ENCODE peak calls at places on chromosomes 11 and 22, in ten cellular contexts. L is thoracic aorta; D is esophagus squamous epithelium; Z is IMR-90; Q is mucosa of descending colon; G is Caco-2; A is CD8-positive, alpha-beta T cell; B is tibial nerve; N is PC-3; P is left ventricle myocardium inferior. R is an unnamed sample. For H3K9me3, the result is how much of the 10 kb centered on the place peaks cover.

GRCh38 chr11:130032931-130033330 is 30.3 kb upstream of the PRDM10 start:
- DNase-seq in L (no peak), G (no peak), N (no peak), Q (no peak), D (no peak), A (no peak), Z (no peak), P (no peak), B (no peak), R (no peak)

GRCh38 chr11:69493931-69494821 is 12.7 kb downstream of the LINC01488 start:
- DNase-seq in Q (peak), L (no peak), A (no peak), N (no peak), B (no peak), P (peak), Z (no peak), D (no peak), G (no peak), R (no peak)

GRCh38 chr22:34855471-34855870 is 210.5 kb upstream of the ISX start:
- DNase-seq in L (no peak), Z (no peak), N (no peak), Q (no peak), D (no peak), B (no peak), A (no peak), G (no peak), P (no peak), R (no peak)

GRCh38 chr22:33166206-33166605 is 108.0 kb upstream of the SYN3 start:
- DNase-seq in B (no peak), N (no peak), D (no peak), G (no peak), A (no peak), P (no peak), Z (no peak), Q (no peak), L (no peak), R (no peak)

GRCh38 chr11:64848214-64848778 is 3.8 kb upstream of the CDC42BPG start:
- DNase-seq in G (no peak), Z (no peak), N (no peak), L (no peak), P (no peak), A (no peak), Q (peak), B (no peak), D (no peak), R (no peak)

GRCh38 chr22:22408731-22409696 is 99.5 kb downstream of the ZNF280B start:
- DNase-seq in D (no peak), Q (no peak), P (no peak), B (no peak), A (no peak), L (no peak), Z (peak), G (peak), N (peak), R (peak)

GRCh38 chr11:123474994-123475393 is 44.9 kb downstream of the GRAMD1B start:
- DNase-seq in N (no peak), Q (no peak), L (no peak), P (no peak), A (no peak), D (no peak), Z (peak), B (no peak), G (no peak), R (no peak)

GRCh38 chr22:36323855-36324331 is 63.9 kb downstream of the MYH9 start:
- DNase-seq in N (no peak), P (peak), L (peak), D (no peak), A (peak), B (no peak), Q (peak), Z (no peak), G (no peak), R (no peak)

GRCh38 chr11:2690596-2691354 is 9.0 kb downstream of the KCNQ1OT1 start:
- DNase-seq in Z (no peak), A (no peak), P (no peak), N (no peak), L (no peak), B (no peak), D (no peak), G (no peak), Q (no peak), R (no peak)

GRCh38 chr11:126146454-126147192 is 64.8 kb downstream of the RPUSD4 start:
- DNase-seq in P (no peak), A (no peak), N (no peak), B (no peak), L (no peak), Q (no peak), Z (no peak), G (no peak), D (no peak), R (no peak)

GRCh38 chr11:64498151-64498550 is 92.9 kb upstream of the SLC22A12 start:
- DNase-seq in B (no peak), N (no peak), A (no peak), G (no peak), L (no peak), Q (no peak), P (no peak), Z (no peak), D (no peak), R (no peak)

GRCh38 chr11:86625981-86626380 is 46.4 kb downstream of the ME3 start:
- DNase-seq in Q (no peak), Z (no peak), G (no peak), L (no peak), D (no peak), N (no peak), B (no peak), A (no peak), P (no peak), R (no peak)

GRCh38 chr11:68090706-68091105 is 30.5 kb downstream of the CHKA start:
- DNase-seq in L (no peak), A (no peak), G (no peak), Q (no peak), P (no peak), Z (peak), N (peak), D (no peak), B (no peak), R (no peak)

GRCh38 chr11:60221706-60222105 is 21.2 kb downstream of the MS4A4E start:
- DNase-seq in P (no peak), L (no peak), A (no peak), D (no peak), G (no peak), N (no peak), Z (no peak), Q (no peak), B (no peak), R (no peak)

GRCh38 chr11:40306938-40307548 is 1152.4 kb downstream of the LRRC4C start:
- DNase-seq in B (no peak), D (no peak), Q (no peak), G (peak), P (no peak), A (no peak), L (no peak), Z (peak), N (peak), R (peak)

GRCh38 chr11:120501440-120501839 is 10.1 kb upstream of the GRIK4 start:
- DNase-seq in A (no peak), D (no peak), Z (no peak), B (no peak), G (no peak), L (no peak), Q (no peak), N (no peak), P (no peak), R (no peak)

GRCh38 chr11:121538054-121538453 is 85.3 kb upstream of the SORL1-AS1 start:
- DNase-seq in N (no peak), L (no peak), P (no peak), G (no peak), B (no peak), Q (no peak), Z (no peak), A (no peak), D (no peak), R (peak)

GRCh38 chr11:30586251-30587144 is at the start of gene MPPED2:
- DNase-seq in G (peak), B (no peak), Q (peak), D (no peak), P (peak), Z (no peak), L (no peak), A (no peak), N (no peak), R (peak)

GRCh38 chr11:126319374-126319740 is 15.5 kb downstream of the DCPS start:
- DNase-seq in A (no peak), L (no peak), D (no peak), Z (no peak), P (no peak), Q (no peak), B (no peak), N (no peak), G (no peak), R (no peak)

GRCh38 chr11:107696140-107696539 is 15.7 kb downstream of the SLN start:
- DNase-seq in Z (peak), Q (no peak), N (peak), D (no peak), B (no peak), L (no peak), G (no peak), P (no peak), A (no peak), R (no peak)

GRCh38 chr11:12813371-12814225 is 139.4 kb downstream of the TEAD1 start:
- DNase-seq in L (no peak), Q (no peak), B (no peak), Z (peak), N (peak), D (no peak), P (no peak), A (no peak), G (no peak), R (no peak)

GRCh38 chr11:114377612-114378267 is 22.6 kb downstream of the C11orf71 start:
- DNase-seq in G (no peak), Q (no peak), P (no peak), Z (peak), B (no peak), L (no peak), N (peak), D (no peak), A (no peak), R (no peak)

GRCh38 chr11:45754261-45754709 is 50.7 kb upstream of the SLC35C1 start:
- DNase-seq in B (no peak), G (no peak), D (no peak), N (no peak), Q (no peak), A (no peak), Z (peak), L (no peak), P (peak), R (no peak)

GRCh38 chr11:57460017-57460755 is at the start of gene RTN4RL2:
- DNase-seq in N (peak), Z (peak), G (peak), L (no peak), P (peak), B (no peak), D (no peak), Q (peak), A (no peak), R (no peak)

GRCh38 chr22:50191041-50191740 is 5.5 kb downstream of the TRABD start:
- DNase-seq in P (no peak), D (peak), L (no peak), B (no peak), Q (peak), N (no peak), G (no peak), Z (no peak), A (peak), R (no peak)

DNA sequence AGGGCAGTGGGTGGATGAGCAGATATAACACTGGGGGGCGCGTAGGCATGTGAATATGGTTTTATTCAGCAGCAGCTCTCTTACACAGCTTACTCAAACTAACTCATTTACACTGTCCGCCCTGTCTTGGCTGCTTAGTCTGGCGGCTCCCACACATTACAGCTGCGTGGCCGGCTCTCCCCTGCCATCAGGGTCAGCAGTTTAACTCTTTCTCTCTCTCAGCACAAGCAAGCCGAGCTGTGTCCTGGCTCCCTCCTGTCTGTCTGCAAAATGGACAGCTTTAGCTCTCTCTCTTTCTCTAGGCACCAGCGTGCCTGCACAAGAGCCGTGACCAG is 1310.2 kb upstream of the RAG2 start:
- DNase-seq in Z (no peak), G (no peak), Q (no peak), P (no peak), A (no peak), D (no peak), B (no peak), N (no peak), L (no peak), R (no peak)
- TF ChIP-seq CTCF in Z (no peak), G (no peak), Q (no peak), P (no peak), A (no peak), D (no peak), B (no peak), N (no peak), L (no peak), R (no peak)

GRCh38 chr22:48742191-48742555 is 1085.5 kb downstream of the BRD1 start:
- DNase-seq in N (no peak), Z (no peak), D (no peak), B (no peak), P (no peak), L (no peak), A (no peak), G (no peak), Q (no peak), R (no peak)

GRCh38 chr22:48740086-48740730 is 1087.5 kb downstream of the BRD1 start:
- DNase-seq in N (no peak), D (no peak), Q (peak), B (no peak), Z (no peak), A (no peak), G (no peak), L (no peak), P (no peak), R (no peak)

GRCh38 chr22:48741540-48741939 is 1086.1 kb downstream of the BRD1 start:
- DNase-seq in L (no peak), B (no peak), Z (no peak), N (no peak), G (no peak), Q (peak), A (no peak), D (no peak), P (no peak), R (no peak)

GRCh38 chr22:48739348-48740085 is 1088.2 kb downstream of the BRD1 start:
- DNase-seq in G (no peak), D (no peak), Q (peak), P (no peak), Z (no peak), B (no peak), N (no peak), L (no peak), A (no peak), R (no peak)

DNA sequence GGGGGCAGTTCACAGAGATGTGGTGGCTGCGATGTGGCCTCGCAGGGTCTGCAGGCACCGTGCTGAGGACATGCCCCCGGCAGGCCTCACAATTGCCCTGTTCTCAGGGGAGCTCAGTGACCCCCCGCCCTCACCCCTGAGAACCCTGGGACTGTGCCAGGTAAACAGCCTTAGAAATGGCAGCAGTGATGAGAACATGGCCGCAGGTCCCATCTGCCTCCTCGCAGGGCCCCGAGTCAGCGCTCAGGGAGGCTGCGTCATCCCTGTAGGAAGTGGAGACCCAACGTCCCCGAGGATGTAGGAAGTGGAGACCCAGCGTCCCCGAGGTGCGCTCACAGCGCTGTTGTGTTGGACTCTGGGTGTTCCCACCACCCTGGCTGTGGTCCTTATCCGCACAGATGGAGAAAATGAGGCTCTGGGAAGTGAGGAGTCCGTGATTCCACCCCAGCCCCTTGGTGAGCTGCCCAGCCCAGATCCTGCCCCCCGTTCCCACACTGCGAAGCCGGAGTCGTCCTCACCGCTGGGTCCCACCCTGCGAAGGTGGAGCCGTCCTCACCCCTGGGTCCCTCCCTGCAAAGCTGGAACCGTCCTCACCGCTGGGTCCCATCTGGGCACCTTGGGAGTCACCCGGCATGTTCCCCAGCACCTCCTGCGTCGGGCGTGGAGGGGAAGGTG is 1086.8 kb downstream of the BRD1 start:
- DNase-seq in G (no peak), Q (peak), L (no peak), D (no peak), A (no peak), B (no peak), N (no peak), P (no peak), Z (no peak), R (no peak)
- H3K9me3 ChIP-seq in G (under half), Q (under half), L (under half), D (under half), A (under half), B (under half), N (under half), P (under half), Z (half or more), R (under half)

GRCh38 chr11:44659641-44660040 is 67.1 kb upstream of the TSPAN18 start:
- DNase-seq in N (no peak), P (peak), L (peak), G (no peak), Z (no peak), Q (no peak), D (no peak), B (no peak), A (no peak), R (no peak)

GRCh38 chr11:44661311-44661717 is 65.4 kb upstream of the TSPAN18 start:
- DNase-seq in D (no peak), A (no peak), P (no peak), Z (no peak), G (no peak), N (no peak), L (no peak), Q (no peak), B (no peak), R (no peak)

GRCh38 chr11:44654057-44654456 is 72.7 kb upstream of the TSPAN18 start:
- DNase-seq in A (no peak), L (no peak), N (no peak), Q (no peak), G (no peak), D (no peak), Z (no peak), P (no peak), B (no peak), R (no peak)

GRCh38 chr11:44654596-44654995 is 72.2 kb upstream of the TSPAN18 start:
- DNase-seq in N (no peak), L (no peak), P (no peak), A (no peak), B (no peak), Q (no peak), G (no peak), D (no peak), Z (no peak), R (no peak)

GRCh38 chr11:44658451-44658850 is 68.3 kb upstream of the TSPAN18 start:
- DNase-seq in Q (no peak), G (peak), D (no peak), P (no peak), B (no peak), L (no peak), A (no peak), Z (peak), N (peak), R (peak)
- TF ChIP-seq CTCF in Q (no peak), G (no peak), D (no peak), P (peak), B (no peak), L (no peak), A (no peak), Z (peak), N (peak), R (peak)

DNA sequence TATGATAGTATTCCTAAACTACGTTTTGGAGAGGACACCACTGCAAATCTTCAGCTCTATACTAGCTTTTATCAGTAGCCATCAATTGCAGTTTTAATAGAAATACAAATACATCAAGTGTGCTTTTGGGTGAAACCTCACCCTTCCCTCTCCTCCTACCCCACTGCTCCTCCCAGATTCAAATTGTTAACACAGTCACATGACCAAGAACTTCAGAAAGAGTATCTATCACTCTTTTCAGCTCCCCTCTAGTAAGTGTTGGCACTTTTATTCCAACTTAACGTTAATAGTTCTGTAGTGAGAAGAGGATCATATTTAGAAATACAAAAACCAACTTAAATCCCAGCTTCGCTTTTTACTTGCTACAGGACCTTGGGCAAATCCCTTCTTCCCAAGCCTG is 17.0 kb downstream of the RRAS2 start:
- DNase-seq in G (no peak), L (no peak), Z (no peak), D (no peak), B (no peak), Q (no peak), A (no peak), N (no peak), P (no peak), R (no peak)
- H3K9me3 ChIP-seq in G (under half), L (under half), Z (under half), D (under half), B (under half), Q (under half), A (under half), N (under half), P (under half), R (under half)

GRCh38 chr22:20641919-20642579 is 131.9 kb upstream of the SERPIND1 start:
- DNase-seq in N (no peak), P (no peak), Z (no peak), Q (no peak), L (no peak), B (no peak), A (no peak), D (no peak), G (no peak), R (no peak)

GRCh38 chr22:20639750-20640149 is 132.3 kb downstream of the MED15 start:
- DNase-seq in Z (no peak), P (no peak), Q (no peak), D (no peak), G (no peak), N (no peak), B (no peak), L (no peak), A (no peak), R (no peak)

GRCh38 chr22:20641198-20641892 is 132.6 kb upstream of the SERPIND1 start:
- DNase-seq in D (no peak), L (no peak), Q (no peak), Z (no peak), A (no peak), N (no peak), P (no peak), G (no peak), B (no peak), R (no peak)

GRCh38 chr22:20644071-20644642 is 129.8 kb upstream of the SERPIND1 start:
- DNase-seq in G (no peak), A (no peak), Z (no peak), D (no peak), L (no peak), B (no peak), P (no peak), N (no peak), Q (no peak), R (no peak)

GRCh38 chr22:20642668-20643179 is 131.2 kb upstream of the SERPIND1 start:
- DNase-seq in P (no peak), N (no peak), Z (no peak), Q (no peak), B (no peak), G (no peak), D (no peak), A (no peak), L (no peak), R (no peak)
- TF ChIP-seq CTCF in P (no peak), N (no peak), Z (no peak), Q (no peak), B (no peak), G (no peak), D (no peak), A (no peak), L (no peak), R (no peak)

DNA sequence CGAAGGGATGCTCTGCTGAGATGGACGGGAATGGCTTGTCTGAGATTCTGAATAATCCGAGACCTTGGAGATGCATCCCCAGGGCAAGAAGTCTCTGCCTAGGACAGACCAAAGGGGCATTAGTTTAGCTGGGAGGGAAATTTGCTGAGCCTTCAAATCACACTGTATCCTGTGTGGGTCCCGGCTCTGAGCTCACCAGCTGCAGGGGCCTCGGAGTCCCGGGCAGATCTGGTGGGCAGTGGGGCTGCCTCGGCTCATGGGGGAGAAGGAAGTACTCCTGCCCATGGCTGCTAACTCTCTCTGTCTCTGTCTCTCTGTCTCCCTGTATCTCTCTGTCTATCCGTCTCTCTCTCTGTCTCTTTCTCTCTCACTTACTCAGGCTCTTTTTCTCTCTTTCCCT is 522.4 kb downstream of the TBC1D22A start:
- DNase-seq in G (no peak), B (no peak), Z (no peak), D (no peak), A (no peak), N (no peak), Q (no peak), P (no peak), L (no peak), R (no peak)
- H3K9me3 ChIP-seq in G (under half), B (under half), Z (under half), D (under half), A (under half), N (under half), Q (under half), P (under half), L (under half), R (under half)